ENCODE peak calls at places on chromosomes 16 and 17, in four cellular contexts. One of them, this sample, is unnamed.

GRCh38 chr17:76367647-76368046 is 13.9 kb upstream of the PRPSAP1 start:
- DNase-seq in A549: no peak
- DNase-seq in sigmoid colon: no peak
- DNase-seq in tibial nerve: no peak
- DNase-seq in this sample: no peak

GRCh38 chr16:87780385-87780989 is 14.7 kb upstream of the KLHDC4 start:
- DNase-seq in A549: no peak
- DNase-seq in sigmoid colon: no peak
- DNase-seq in tibial nerve: peak; percentile 14
- DNase-seq in this sample: peak; percentile 49

GRCh38 chr16:24288516-24288915 is 32.4 kb downstream of the CACNG3 start:
- DNase-seq in A549: no peak
- DNase-seq in sigmoid colon: no peak
- DNase-seq in tibial nerve: no peak
- DNase-seq in this sample: no peak

GRCh38 chr17:66661411-66661843 is 173.5 kb upstream of the CACNG5 start:
- DNase-seq in A549: peak; percentile 47
- DNase-seq in sigmoid colon: no peak
- DNase-seq in tibial nerve: no peak
- DNase-seq in this sample: no peak

GRCh38 chr16:50568187-50568830 is 20.1 kb downstream of the NKD1 start:
- DNase-seq in A549: no peak
- DNase-seq in sigmoid colon: no peak
- DNase-seq in tibial nerve: no peak
- DNase-seq in this sample: no peak

GRCh38 chr17:78172284-78173024 is 4.1 kb downstream of the SYNGR2 start:
- DNase-seq in A549: no peak
- DNase-seq in sigmoid colon: no peak
- DNase-seq in tibial nerve: peak; percentile 25
- DNase-seq in this sample: peak; percentile 89

GRCh38 chr16:59543641-59544040 is 809.5 kb upstream of the GOT2 start:
- DNase-seq in A549: no peak
- DNase-seq in sigmoid colon: no peak
- DNase-seq in tibial nerve: no peak
- DNase-seq in this sample: no peak

GRCh38 chr17:69734656-69735055 is 320.2 kb downstream of the MAP2K6 start:
- DNase-seq in A549: no peak
- DNase-seq in sigmoid colon: no peak
- DNase-seq in tibial nerve: no peak
- DNase-seq in this sample: no peak

GRCh38 chr16:9409753-9410493 is 318.5 kb downstream of the HAPSTR1 start:
- DNase-seq in A549: no peak
- DNase-seq in sigmoid colon: no peak
- DNase-seq in tibial nerve: no peak
- DNase-seq in this sample: no peak

GRCh38 chr16:87461466-87461975 is 31.3 kb downstream of the ZCCHC14 start:
- DNase-seq in A549: peak; percentile 94
- DNase-seq in sigmoid colon: peak; percentile 81
- DNase-seq in tibial nerve: peak; percentile 28
- DNase-seq in this sample: peak; percentile 93

GRCh38 chr16:296276-296675 is 13.3 kb downstream of the PDIA2 start:
- DNase-seq in A549: no peak
- DNase-seq in sigmoid colon: no peak
- DNase-seq in tibial nerve: no peak
- DNase-seq in this sample: no peak

GRCh38 chr17:80793851-80794267 is 197.8 kb upstream of the CHMP6 start:
- DNase-seq in A549: no peak
- DNase-seq in sigmoid colon: peak; percentile 50
- DNase-seq in tibial nerve: no peak
- DNase-seq in this sample: no peak

GRCh38 chr17:64326420-64327054 is 63.5 kb upstream of the TEX2 start:
- DNase-seq in A549: no peak
- DNase-seq in sigmoid colon: peak; percentile 81
- DNase-seq in tibial nerve: peak; percentile 75
- DNase-seq in this sample: peak; percentile 18
- TF ChIP-seq EP300 in A549: peak; percentile 69
- TF ChIP-seq EP300 in sigmoid colon: no peak
- TF ChIP-seq EP300 in tibial nerve: no peak
- TF ChIP-seq EP300 in this sample: no peak

DNA sequence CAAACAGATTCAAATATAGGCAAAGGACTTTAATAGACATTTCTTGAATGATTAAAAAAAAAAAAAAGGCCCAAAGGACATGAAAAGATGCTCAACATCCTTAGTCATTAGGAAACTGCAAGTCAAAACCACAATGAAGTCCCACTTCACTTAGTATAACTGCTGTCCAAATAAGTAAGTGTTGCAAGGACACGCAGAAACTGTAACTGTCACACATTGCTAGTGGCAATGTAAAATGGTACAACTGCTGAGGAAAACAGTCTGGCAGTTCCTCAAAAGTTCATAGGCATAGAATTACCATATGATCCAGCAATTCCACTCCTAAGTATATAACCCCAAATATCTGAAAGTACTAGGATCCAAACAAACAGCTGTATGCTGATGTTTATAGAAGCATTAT is 112.7 kb downstream of the BRIP1 start:
- DNase-seq in A549: no peak
- DNase-seq in sigmoid colon: no peak
- DNase-seq in tibial nerve: no peak
- DNase-seq in this sample: no peak
- TF ChIP-seq EP300 in A549: no peak
- TF ChIP-seq EP300 in sigmoid colon: no peak
- TF ChIP-seq EP300 in tibial nerve: no peak
- TF ChIP-seq EP300 in this sample: no peak

GRCh38 chr17:34379876-34380275 is 16.8 kb upstream of the CCL1 start:
- DNase-seq in A549: no peak
- DNase-seq in sigmoid colon: no peak
- DNase-seq in tibial nerve: no peak
- DNase-seq in this sample: no peak

GRCh38 chr17:34382586-34383224 is 19.7 kb upstream of the CCL1 start:
- DNase-seq in A549: no peak
- DNase-seq in sigmoid colon: no peak
- DNase-seq in tibial nerve: no peak
- DNase-seq in this sample: peak; percentile 12

GRCh38 chr17:34377078-34377823 is 14.2 kb upstream of the CCL1 start:
- DNase-seq in A549: no peak
- DNase-seq in sigmoid colon: no peak
- DNase-seq in tibial nerve: no peak
- DNase-seq in this sample: no peak

GRCh38 chr17:34375598-34375997 is 12.6 kb upstream of the CCL1 start:
- DNase-seq in A549: no peak
- DNase-seq in sigmoid colon: no peak
- DNase-seq in tibial nerve: no peak
- DNase-seq in this sample: no peak

GRCh38 chr17:34378664-34379101 is 15.7 kb upstream of the CCL1 start:
- DNase-seq in A549: no peak
- DNase-seq in sigmoid colon: no peak
- DNase-seq in tibial nerve: no peak
- DNase-seq in this sample: peak; percentile 28
- TF ChIP-seq EP300 in A549: no peak
- TF ChIP-seq EP300 in sigmoid colon: no peak
- TF ChIP-seq EP300 in tibial nerve: no peak
- TF ChIP-seq EP300 in this sample: no peak

DNA sequence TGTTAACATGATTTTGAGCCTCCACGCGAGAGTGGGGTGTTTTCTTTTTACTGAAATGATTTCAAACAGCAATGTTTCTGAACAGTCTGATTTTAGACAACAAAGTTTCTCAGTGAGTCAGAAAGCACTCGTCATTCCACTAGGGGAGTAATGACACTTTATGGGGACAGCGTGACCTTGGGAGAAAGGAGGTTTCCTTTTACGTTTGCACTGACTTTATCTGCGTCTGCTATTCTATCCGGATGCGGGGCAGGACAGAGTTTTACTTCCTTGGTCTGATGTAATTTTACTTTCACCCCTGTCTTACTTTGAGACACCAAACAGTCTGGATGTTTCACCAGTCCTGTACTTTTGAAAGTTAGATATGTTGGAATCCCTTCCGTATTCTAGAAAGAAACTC is 20.7 kb downstream of the SLC47A1 start:
- DNase-seq in A549: no peak
- DNase-seq in sigmoid colon: no peak
- DNase-seq in tibial nerve: no peak
- DNase-seq in this sample: no peak
- TF ChIP-seq EP300 in A549: no peak
- TF ChIP-seq EP300 in sigmoid colon: no peak
- TF ChIP-seq EP300 in tibial nerve: no peak
- TF ChIP-seq EP300 in this sample: no peak

DNA sequence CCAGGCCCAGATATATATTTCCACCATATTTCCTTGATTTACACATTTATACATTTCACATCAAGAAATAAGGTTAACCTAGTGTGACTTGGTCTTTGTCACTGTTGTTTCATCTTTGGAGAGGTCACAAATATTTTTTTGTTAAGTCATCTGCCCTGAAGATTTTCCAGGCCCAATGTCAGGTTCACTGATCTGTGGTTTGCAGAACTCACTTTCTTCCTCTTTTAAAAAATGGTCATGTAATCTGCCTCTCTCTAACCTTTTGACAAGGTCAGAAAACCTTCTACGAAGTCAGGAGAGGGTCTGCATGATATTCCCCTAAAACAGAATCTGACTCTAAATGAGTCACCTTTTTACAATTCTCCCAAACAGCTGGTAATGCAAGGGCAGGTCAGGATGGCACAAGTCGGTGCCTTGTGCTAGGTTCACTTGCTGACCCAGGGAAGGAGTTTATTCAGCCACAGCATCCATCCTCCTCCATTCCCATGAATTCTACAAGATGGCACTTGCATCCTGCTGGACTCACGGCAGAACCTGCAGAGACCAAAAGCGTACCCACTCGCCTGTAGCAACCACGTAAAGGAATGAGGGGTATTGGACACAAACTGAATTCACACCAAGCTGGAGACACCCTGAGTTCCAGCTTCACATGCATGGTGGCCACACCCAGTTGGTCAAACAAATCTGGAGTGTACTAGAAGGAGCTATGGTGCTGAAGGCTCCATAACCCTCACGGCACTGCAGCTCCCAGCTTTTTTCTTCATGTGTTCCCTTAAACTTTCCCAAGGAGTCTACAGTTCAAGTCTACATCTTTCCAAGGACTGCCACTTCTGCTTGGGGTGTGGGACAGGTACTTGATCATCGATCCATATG is 1.6 kb upstream of the KIAA0513 start:
- DNase-seq in A549: no peak
- DNase-seq in sigmoid colon: no peak
- DNase-seq in tibial nerve: no peak
- DNase-seq in this sample: peak; percentile 49
- TF ChIP-seq EP300 in A549: no peak
- TF ChIP-seq EP300 in sigmoid colon: no peak
- TF ChIP-seq EP300 in tibial nerve: no peak
- TF ChIP-seq EP300 in this sample: no peak

GRCh38 chr17:44212507-44213402 is 6.7 kb downstream of the UBTF start:
- DNase-seq in A549: no peak
- DNase-seq in sigmoid colon: no peak
- DNase-seq in tibial nerve: no peak
- DNase-seq in this sample: no peak

GRCh38 chr17:44209786-44210341 is 9.6 kb downstream of the UBTF start:
- DNase-seq in A549: no peak
- DNase-seq in sigmoid colon: no peak
- DNase-seq in tibial nerve: no peak
- DNase-seq in this sample: no peak

GRCh38 chr17:44213403-44214229 is 5.9 kb downstream of the UBTF start:
- DNase-seq in A549: no peak
- DNase-seq in sigmoid colon: no peak
- DNase-seq in tibial nerve: no peak
- DNase-seq in this sample: no peak

GRCh38 chr17:44211281-44212265 is 7.9 kb downstream of the UBTF start:
- DNase-seq in A549: no peak
- DNase-seq in sigmoid colon: no peak
- DNase-seq in tibial nerve: no peak
- DNase-seq in this sample: no peak

DNA sequence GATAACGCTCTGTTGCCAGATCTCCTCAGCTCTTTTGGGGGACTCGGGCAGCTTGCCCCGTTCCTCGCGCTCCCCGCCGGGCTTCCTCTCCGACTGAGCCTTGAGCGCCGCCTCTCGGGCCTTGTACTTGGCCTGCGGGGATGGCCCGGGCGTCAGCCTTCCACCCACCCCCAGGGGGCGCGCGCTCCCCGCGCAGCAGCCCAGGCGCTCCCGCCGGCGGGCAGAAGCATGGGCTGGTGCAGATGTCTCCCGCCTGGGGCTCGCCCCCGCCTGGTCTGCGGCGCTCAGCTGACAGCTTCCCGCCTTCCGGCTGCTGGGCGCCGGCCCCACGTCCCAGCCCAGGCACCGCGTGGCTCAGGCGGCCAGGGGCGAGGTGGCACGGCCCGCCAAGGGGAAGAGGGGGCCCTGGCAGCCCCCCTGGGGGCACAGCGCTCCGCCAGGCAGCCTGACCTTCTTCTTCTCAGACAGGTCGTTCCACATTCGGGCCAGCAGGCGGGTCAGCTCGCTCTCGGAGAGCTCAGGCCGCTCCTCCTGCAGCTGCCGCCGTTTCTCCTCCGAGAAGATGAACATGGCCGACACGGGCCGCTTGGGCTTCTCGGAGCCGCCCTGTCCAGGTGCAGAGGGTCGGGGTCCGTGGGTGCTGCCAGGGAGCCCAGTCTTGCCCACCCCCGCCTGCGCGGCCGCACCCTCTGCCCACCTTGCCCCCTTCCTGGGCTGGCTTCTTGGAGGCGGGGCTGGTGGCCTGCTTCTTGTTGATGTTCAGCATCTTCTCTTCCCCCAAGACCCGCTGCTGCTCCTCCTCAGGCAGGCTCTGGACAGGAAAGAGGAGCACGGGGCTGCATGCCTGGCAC is 8.9 kb downstream of the UBTF start:
- DNase-seq in A549: peak; percentile 91
- DNase-seq in sigmoid colon: peak; percentile 96
- DNase-seq in tibial nerve: peak; percentile 81
- DNase-seq in this sample: peak; percentile 92
- TF ChIP-seq EP300 in A549: no peak
- TF ChIP-seq EP300 in sigmoid colon: no peak
- TF ChIP-seq EP300 in tibial nerve: no peak
- TF ChIP-seq EP300 in this sample: no peak

This sample was measured in transverse colon.